ENCODE peak calls at places on chromosomes 11 and 22, in seven cellular contexts. I, B, J, F, G, Y and K are unnamed samples.
A peak's percentile ranks its signal among the peaks of the same experiment; 100 is the strongest.

GRCh38 chr22:40400173-40400572 is 29.8 kb downstream of the SGSM3 start:
- DNase-seq in B (no peak), F (peak; percentile 91), Y (no peak), J (no peak), G (no peak), I (no peak), K (no peak)

GRCh38 chr22:49994361-49995058 is 18.1 kb downstream of the IL17REL start:
- DNase-seq in Y (no peak), J (no peak), G (no peak), I (no peak), B (no peak), F (no peak), K (no peak)

GRCh38 chr22:40250608-40251007 is 72.9 kb downstream of the TNRC6B start:
- DNase-seq in B (no peak), Y (no peak), J (no peak), G (no peak), F (no peak), I (no peak), K (no peak)

GRCh38 chr22:50544746-50545253 is 899 bp upstream of the KLHDC7B start:
- DNase-seq in F (peak; percentile 56), B (no peak), J (peak; percentile 59), I (no peak), G (peak; percentile 18), Y (no peak), K (no peak)

GRCh38 chr11:122007611-122008071 is 108.4 kb downstream of the BLID start:
- DNase-seq in J (no peak), G (no peak), I (no peak), Y (no peak), B (no peak), F (no peak), K (no peak)

GRCh38 chr11:12723410-12724297 is 49.4 kb downstream of the TEAD1 start:
- DNase-seq in G (peak; percentile 69), I (peak; percentile 79), J (peak; percentile 97), F (no peak), Y (no peak), B (no peak), K (peak; percentile 85)

GRCh38 chr11:19344661-19345518 is 104.1 kb upstream of the E2F8 start:
- DNase-seq in J (peak; percentile 79), Y (peak; percentile 77), I (no peak), G (peak; percentile 53), B (peak; percentile 86), F (no peak), K (peak; percentile 90)

GRCh38 chr11:44351006-44351660 is 41.2 kb upstream of the ALX4 start:
- DNase-seq in Y (no peak), F (peak; percentile 41), B (no peak), J (no peak), G (no peak), I (no peak), K (no peak)

GRCh38 chr11:10204021-10204420 is 90.0 kb downstream of the SBF2 start:
- DNase-seq in J (no peak), G (no peak), I (no peak), B (peak; percentile 48), Y (no peak), F (peak; percentile 20), K (peak; percentile 31)

GRCh38 chr22:22810018-22810427 is 77.6 kb upstream of the IGLL5 start:
- DNase-seq in F (peak; percentile 77), G (peak; percentile 77), B (no peak), I (peak; percentile 36), Y (no peak), J (no peak), K (no peak)

GRCh38 chr11:114123692-114124330 is 64.3 kb downstream of the ZBTB16 start:
- DNase-seq in J (no peak), Y (no peak), B (no peak), F (no peak), G (no peak), I (no peak), K (no peak)

GRCh38 chr11:33179431-33179830 is 18.2 kb upstream of the CSTF3 start:
- DNase-seq in I (no peak), B (no peak), F (no peak), G (no peak), Y (no peak), J (peak; percentile 34), K (peak; percentile 24)

GRCh38 chr11:131234146-131234680 is 136.2 kb upstream of the NTM start:
- DNase-seq in J (no peak), Y (no peak), F (no peak), B (no peak), G (no peak), I (no peak), K (no peak)

GRCh38 chr11:75406338-75406777 is 7.0 kb downstream of the RPS3 start:
- DNase-seq in F (no peak), Y (no peak), B (peak; percentile 60), I (no peak), G (no peak), J (no peak), K (no peak)

GRCh38 chr11:45182902-45183301 is 36.5 kb downstream of the PRDM11 start:
- DNase-seq in F (peak; percentile 6), Y (no peak), B (peak; percentile 63), I (peak; percentile 19), J (no peak), G (no peak), K (peak; percentile 81)

GRCh38 chr11:75425422-75425821 is 7.6 kb downstream of the KLHL35 start:
- DNase-seq in J (no peak), Y (no peak), G (no peak), F (peak; percentile 13), I (no peak), B (no peak), K (peak; percentile 91)

GRCh38 chr11:132349806-132350733 is 979.7 kb downstream of the NTM start:
- DNase-seq in Y (peak; percentile 63), I (no peak), J (no peak), B (no peak), F (no peak), G (no peak), K (no peak)

GRCh38 chr11:61577383-61578118 is 3.3 kb downstream of the SYT7 start:
- DNase-seq in B (peak; percentile 48), I (no peak), G (peak; percentile 52), J (no peak), Y (no peak), F (no peak), K (peak; percentile 64)

GRCh38 chr11:119937412-119937811 is 200.5 kb downstream of the TRIM29 start:
- DNase-seq in Y (no peak), I (no peak), B (no peak), F (no peak), J (no peak), G (no peak), K (no peak)

GRCh38 chr11:77819411-77819920 is 1.1 kb downstream of the RSF1 start:
- DNase-seq in J (peak; percentile 85), I (peak; percentile 76), G (peak; percentile 93), B (peak; percentile 94), Y (peak; percentile 84), F (peak; percentile 93), K (peak; percentile 88)

GRCh38 chr11:105942951-105943350 is 79.1 kb downstream of the MSANTD4 start:
- DNase-seq in Y (no peak), J (no peak), F (no peak), G (no peak), B (no peak), I (no peak), K (no peak)

GRCh38 chr11:47337229-47337924 is 15.1 kb downstream of the MYBPC3 start:
- DNase-seq in Y (no peak), B (no peak), G (no peak), J (peak; percentile 59), F (no peak), I (peak; percentile 37), K (no peak)

GRCh38 chr11:134334796-134335571 is 3.2 kb downstream of the GLB1L2 start:
- DNase-seq in I (peak; percentile 26), F (no peak), Y (no peak), J (peak; percentile 82), B (no peak), G (no peak), K (no peak)

GRCh38 chr11:72844356-72844755 is 30.1 kb downstream of the ATG16L2 start:
- DNase-seq in Y (no peak), J (no peak), B (no peak), I (no peak), G (peak; percentile 63), F (no peak), K (no peak)

GRCh38 chr11:118406599-118407166 is 5.3 kb downstream of the ATP5MG start:
- DNase-seq in G (no peak), F (no peak), J (no peak), Y (no peak), I (no peak), B (peak; percentile 38), K (no peak)

GRCh38 chr11:77087723-77088225 is 14.9 kb upstream of the OMP start:
- DNase-seq in F (no peak), Y (no peak), B (no peak), J (no peak), I (no peak), G (no peak), K (no peak)

GRCh38 chr22:19115628-19116027 is 6.6 kb downstream of the DGCR2 start:
- DNase-seq in F (peak; percentile 43), B (no peak), G (peak; percentile 2), Y (no peak), J (no peak), I (no peak), K (no peak)
- H3K9me2 ChIP-seq in F (no peaks in the 10 kb centered on the region), B (no peaks in the 10 kb centered on the region), G (no peaks in the 10 kb centered on the region), Y (no peaks in the 10 kb centered on the region), J (no peaks in the 10 kb centered on the region), I (no peaks in the 10 kb centered on the region), K (no peaks in the 10 kb centered on the region)

GRCh38 chr22:45949258-45949870 is 27.6 kb downstream of the WNT7B start:
- DNase-seq in I (no peak), B (no peak), G (no peak), J (no peak), Y (no peak), F (no peak), K (no peak)

GRCh38 chr22:45953178-45953577 is 23.8 kb downstream of the WNT7B start:
- DNase-seq in I (no peak), G (no peak), F (no peak), Y (no peak), B (no peak), J (no peak), K (no peak)

GRCh38 chr22:45949921-45950320 is 27.0 kb downstream of the WNT7B start:
- DNase-seq in I (no peak), B (no peak), J (no peak), G (no peak), F (no peak), Y (no peak), K (no peak)

GRCh38 chr22:45952151-45952550 is 24.8 kb downstream of the WNT7B start:
- DNase-seq in F (no peak), B (no peak), I (no peak), G (no peak), J (no peak), Y (no peak), K (no peak)

GRCh38 chr22:45952553-45952952 is 24.4 kb downstream of the WNT7B start:
- DNase-seq in I (no peak), F (no peak), Y (no peak), J (no peak), G (no peak), B (no peak), K (no peak)
- H2AFZ ChIP-seq in I (no peak overlapping the region), F (no peak overlapping the region), Y (no peak overlapping the region), J (no peak overlapping the region), G (no peak overlapping the region), B (no peak overlapping the region), K (no peak overlapping the region)

GRCh38 chr11:35313066-35313765 is 106.1 kb downstream of the SLC1A2 start:
- DNase-seq in G (no peak), I (no peak), Y (peak; percentile 58), F (peak; percentile 54), J (no peak), B (no peak), K (no peak)
- H3K9me2 ChIP-seq in G (no peaks in the 10 kb centered on the region), I (no peaks in the 10 kb centered on the region), Y (no peaks in the 10 kb centered on the region), F (no peaks in the 10 kb centered on the region), J (no peaks in the 10 kb centered on the region), B (no peaks in the 10 kb centered on the region), K (no peaks in the 10 kb centered on the region)

GRCh38 chr11:64803846-64804345 is 882 bp upstream of the MAP4K2 start:
- DNase-seq in B (no peak), F (no peak), J (no peak), G (no peak), Y (no peak), I (no peak), K (peak; percentile 84)
- H2AFZ ChIP-seq in B (peak overlapping the region; percentile 94), F (no peak overlapping the region), J (peak overlapping the region; percentile 88), G (peak overlapping the region; percentile 98), Y (peak overlapping the region; percentile 82), I (no peak overlapping the region), K (no peak overlapping the region)